ENCODE peak calls at places on chromosomes 1 and 21, in five cellular contexts. Y is NCI-H460, U is HFF-Myc, S is heart right ventricle, D is anterior cingulate cortex. Q is an unnamed sample.

GRCh38 chr1:247964933-247965332 is at the start of gene OR2AK2:
- DNase-seq in Y (no peak), U (no peak), S (no peak), D (no peak), Q (no peak)

GRCh38 chr1:71861022-71861421 is 421.3 kb downstream of the NEGR1 start:
- DNase-seq in Y (peak; percentile 31), U (no peak), S (no peak), D (no peak), Q (no peak)

GRCh38 chr1:25027876-25028586 is 98.0 kb upstream of the RUNX3 start:
- DNase-seq in Y (no peak), U (no peak), S (no peak), D (no peak), Q (no peak)

GRCh38 chr1:151401125-151401788 is 1.9 kb downstream of the PSMB4 start:
- DNase-seq in Y (no peak), U (no peak), S (no peak), D (no peak), Q (no peak)

GRCh38 chr1:39266269-39266668 is 61.8 kb downstream of the MACF1 start:
- DNase-seq in Y (no peak), U (no peak), S (no peak), D (no peak), Q (no peak)

GRCh38 chr1:211549092-211549749 is 29.7 kb downstream of the SLC30A1 start:
- DNase-seq in Y (no peak), U (no peak), S (peak; percentile 38), D (no peak), Q (peak; percentile 73)

GRCh38 chr1:226610671-226611070 is 62.1 kb downstream of the STUM start:
- DNase-seq in Y (no peak), U (no peak), S (no peak), D (no peak), Q (no peak)

GRCh38 chr21:42465008-42465878 is 30.8 kb downstream of the RSPH1 start:
- DNase-seq in Y (no peak), U (no peak), S (no peak), D (no peak), Q (no peak)

GRCh38 chr1:74508449-74508848 is 4.0 kb downstream of the LRRC53 start:
- DNase-seq in Y (no peak), U (no peak), S (no peak), D (no peak), Q (no peak)

GRCh38 chr1:86155807-86156561 is 588 bp downstream of the COL24A1 start:
- DNase-seq in Y (no peak), U (no peak), S (peak; percentile 31), D (no peak), Q (peak; percentile 59)

GRCh38 chr1:172383541-172383940 is 36.9 kb upstream of the C1orf105 start:
- DNase-seq in Y (no peak), U (peak; percentile 49), S (no peak), D (no peak), Q (no peak)

GRCh38 chr1:110617116-110617515 is 11.0 kb upstream of the KCNA2 start:
- DNase-seq in Y (no peak), U (no peak), S (no peak), D (no peak), Q (no peak)

GRCh38 chr1:170518185-170518834 is 13.7 kb upstream of the GORAB start:
- DNase-seq in Y (no peak), U (no peak), S (no peak), D (no peak), Q (no peak)

GRCh38 chr1:17542696-17543095 is 3.2 kb downstream of the ARHGEF10L start:
- DNase-seq in Y (no peak), U (no peak), S (no peak), D (no peak), Q (no peak)